ENCODE peak calls at places on chromosomes 12 and 14, in eight cellular contexts. One of them, this sample, is unnamed.
A peak's percentile ranks its signal among the peaks of the same experiment; 100 is the strongest.

GRCh38 chr12:131138638-131139362 is 185.1 kb downstream of the ADGRD1 start:
- DNase-seq in cardiac muscle cell: no peak
- DNase-seq in Caco-2: no peak
- DNase-seq in sigmoid colon: peak; percentile 61
- DNase-seq in astrocyte of the spinal cord: no peak
- DNase-seq in left ventricle myocardium inferior: no peak
- DNase-seq in left lung: no peak
- DNase-seq in endodermal cell: no peak
- DNase-seq in this sample: no peak

GRCh38 chr14:50530358-50530757 is 2.0 kb downstream of the MAP4K5 start:
- DNase-seq in cardiac muscle cell: no peak
- DNase-seq in Caco-2: no peak
- DNase-seq in sigmoid colon: no peak
- DNase-seq in astrocyte of the spinal cord: peak; percentile 52
- DNase-seq in left ventricle myocardium inferior: no peak
- DNase-seq in left lung: no peak
- DNase-seq in endodermal cell: no peak
- DNase-seq in this sample: no peak

GRCh38 chr14:23153891-23154796 is 29.3 kb downstream of the SLC7A8 start:
- DNase-seq in cardiac muscle cell: peak; percentile 97
- DNase-seq in Caco-2: no peak
- DNase-seq in sigmoid colon: peak; percentile 96
- DNase-seq in astrocyte of the spinal cord: no peak
- DNase-seq in left ventricle myocardium inferior: peak; percentile 92
- DNase-seq in left lung: peak; percentile 93
- DNase-seq in endodermal cell: peak; percentile 85
- DNase-seq in this sample: peak; percentile 57

GRCh38 chr12:71780207-71780822 is 25.7 kb downstream of the RAB21 start:
- DNase-seq in cardiac muscle cell: peak; percentile 58
- DNase-seq in Caco-2: peak; percentile 52
- DNase-seq in sigmoid colon: no peak
- DNase-seq in astrocyte of the spinal cord: peak; percentile 46
- DNase-seq in left ventricle myocardium inferior: no peak
- DNase-seq in left lung: no peak
- DNase-seq in endodermal cell: peak; percentile 76
- DNase-seq in this sample: peak; percentile 56

GRCh38 chr12:6526201-6526600 is 8.1 kb upstream of the GAPDH start:
- DNase-seq in cardiac muscle cell: no peak
- DNase-seq in Caco-2: no peak
- DNase-seq in sigmoid colon: no peak
- DNase-seq in astrocyte of the spinal cord: no peak
- DNase-seq in left ventricle myocardium inferior: no peak
- DNase-seq in left lung: no peak
- DNase-seq in endodermal cell: no peak
- DNase-seq in this sample: no peak

GRCh38 chr14:32319368-32320049 is 9.6 kb upstream of the AKAP6 start:
- DNase-seq in cardiac muscle cell: peak; percentile 26
- DNase-seq in Caco-2: no peak
- DNase-seq in sigmoid colon: no peak
- DNase-seq in astrocyte of the spinal cord: no peak
- DNase-seq in left ventricle myocardium inferior: no peak
- DNase-seq in left lung: no peak
- DNase-seq in endodermal cell: no peak
- DNase-seq in this sample: no peak

GRCh38 chr12:31393004-31393550 is 67.1 kb upstream of the SINHCAF start:
- DNase-seq in cardiac muscle cell: no peak
- DNase-seq in Caco-2: no peak
- DNase-seq in sigmoid colon: no peak
- DNase-seq in astrocyte of the spinal cord: no peak
- DNase-seq in left ventricle myocardium inferior: no peak
- DNase-seq in left lung: no peak
- DNase-seq in endodermal cell: peak; percentile 42
- DNase-seq in this sample: no peak

GRCh38 chr12:125882141-125882540 is 816.9 kb downstream of the AACS start:
- DNase-seq in cardiac muscle cell: no peak
- DNase-seq in Caco-2: no peak
- DNase-seq in sigmoid colon: no peak
- DNase-seq in astrocyte of the spinal cord: peak; percentile 17
- DNase-seq in left ventricle myocardium inferior: no peak
- DNase-seq in left lung: no peak
- DNase-seq in endodermal cell: no peak
- DNase-seq in this sample: no peak

GRCh38 chr14:57182760-57183503 is 85.8 kb downstream of the EXOC5 start:
- DNase-seq in cardiac muscle cell: peak; percentile 17
- DNase-seq in Caco-2: peak; percentile 43
- DNase-seq in sigmoid colon: no peak
- DNase-seq in astrocyte of the spinal cord: no peak
- DNase-seq in left ventricle myocardium inferior: no peak
- DNase-seq in left lung: no peak
- DNase-seq in endodermal cell: peak; percentile 78
- DNase-seq in this sample: peak; percentile 71

GRCh38 chr14:24398943-24399801 is at the start of gene NYNRIN:
- DNase-seq in cardiac muscle cell: peak; percentile 79
- DNase-seq in Caco-2: peak; percentile 55
- DNase-seq in sigmoid colon: peak; percentile 82
- DNase-seq in astrocyte of the spinal cord: peak; percentile 24
- DNase-seq in left ventricle myocardium inferior: peak; percentile 78
- DNase-seq in left lung: peak; percentile 55
- DNase-seq in endodermal cell: peak; percentile 85
- DNase-seq in this sample: peak; percentile 8

GRCh38 chr12:64256166-64256800 is 34.2 kb upstream of the KICS2 start:
- DNase-seq in cardiac muscle cell: peak; percentile 81
- DNase-seq in Caco-2: peak; percentile 64
- DNase-seq in sigmoid colon: no peak
- DNase-seq in astrocyte of the spinal cord: peak; percentile 72
- DNase-seq in left ventricle myocardium inferior: no peak
- DNase-seq in left lung: no peak
- DNase-seq in endodermal cell: no peak
- DNase-seq in this sample: peak; percentile 62

GRCh38 chr12:122895757-122896636 is at the start of gene VPS37B:
- DNase-seq in cardiac muscle cell: peak; percentile 92
- DNase-seq in Caco-2: peak; percentile 92
- DNase-seq in sigmoid colon: peak; percentile 91
- DNase-seq in astrocyte of the spinal cord: peak; percentile 85
- DNase-seq in left ventricle myocardium inferior: peak; percentile 83
- DNase-seq in left lung: peak; percentile 80
- DNase-seq in endodermal cell: peak; percentile 93
- DNase-seq in this sample: peak; percentile 42

GRCh38 chr12:48423200-48423599 is 49.2 kb upstream of the ANP32D start:
- DNase-seq in cardiac muscle cell: peak; percentile 34
- DNase-seq in Caco-2: no peak
- DNase-seq in sigmoid colon: no peak
- DNase-seq in astrocyte of the spinal cord: no peak
- DNase-seq in left ventricle myocardium inferior: no peak
- DNase-seq in left lung: no peak
- DNase-seq in endodermal cell: no peak
- DNase-seq in this sample: no peak

GRCh38 chr12:92199846-92200576 is 54.4 kb upstream of the BTG1 start:
- DNase-seq in cardiac muscle cell: peak; percentile 60
- DNase-seq in Caco-2: no peak
- DNase-seq in sigmoid colon: no peak
- DNase-seq in astrocyte of the spinal cord: peak; percentile 39
- DNase-seq in left ventricle myocardium inferior: no peak
- DNase-seq in left lung: no peak
- DNase-seq in endodermal cell: no peak
- DNase-seq in this sample: no peak

GRCh38 chr14:21066882-21067502 is 3.1 kb upstream of the ARHGEF40 start:
- DNase-seq in cardiac muscle cell: no peak
- DNase-seq in Caco-2: peak; percentile 40
- DNase-seq in sigmoid colon: no peak
- DNase-seq in astrocyte of the spinal cord: no peak
- DNase-seq in left ventricle myocardium inferior: no peak
- DNase-seq in left lung: no peak
- DNase-seq in endodermal cell: no peak
- DNase-seq in this sample: peak; percentile 45

GRCh38 chr14:21069388-21070082 is 569 bp upstream of the ARHGEF40 start:
- DNase-seq in cardiac muscle cell: peak; percentile 71
- DNase-seq in Caco-2: peak; percentile 17
- DNase-seq in sigmoid colon: no peak
- DNase-seq in astrocyte of the spinal cord: peak; percentile 41
- DNase-seq in left ventricle myocardium inferior: peak; percentile 61
- DNase-seq in left lung: no peak
- DNase-seq in endodermal cell: peak; percentile 86
- DNase-seq in this sample: peak; percentile 54

GRCh38 chr14:21070083-21070609 is at the start of gene ARHGEF40:
- DNase-seq in cardiac muscle cell: peak; percentile 66
- DNase-seq in Caco-2: peak; percentile 66
- DNase-seq in sigmoid colon: no peak
- DNase-seq in astrocyte of the spinal cord: peak; percentile 47
- DNase-seq in left ventricle myocardium inferior: peak; percentile 79
- DNase-seq in left lung: no peak
- DNase-seq in endodermal cell: peak; percentile 86
- DNase-seq in this sample: peak; percentile 71

GRCh38 chr14:21070610-21071224 is 613 bp downstream of the ARHGEF40 start:
- DNase-seq in cardiac muscle cell: peak; percentile 60
- DNase-seq in Caco-2: peak; percentile 52
- DNase-seq in sigmoid colon: no peak
- DNase-seq in astrocyte of the spinal cord: peak; percentile 67
- DNase-seq in left ventricle myocardium inferior: peak; percentile 59
- DNase-seq in left lung: no peak
- DNase-seq in endodermal cell: peak; percentile 93
- DNase-seq in this sample: peak; percentile 48

DNA sequence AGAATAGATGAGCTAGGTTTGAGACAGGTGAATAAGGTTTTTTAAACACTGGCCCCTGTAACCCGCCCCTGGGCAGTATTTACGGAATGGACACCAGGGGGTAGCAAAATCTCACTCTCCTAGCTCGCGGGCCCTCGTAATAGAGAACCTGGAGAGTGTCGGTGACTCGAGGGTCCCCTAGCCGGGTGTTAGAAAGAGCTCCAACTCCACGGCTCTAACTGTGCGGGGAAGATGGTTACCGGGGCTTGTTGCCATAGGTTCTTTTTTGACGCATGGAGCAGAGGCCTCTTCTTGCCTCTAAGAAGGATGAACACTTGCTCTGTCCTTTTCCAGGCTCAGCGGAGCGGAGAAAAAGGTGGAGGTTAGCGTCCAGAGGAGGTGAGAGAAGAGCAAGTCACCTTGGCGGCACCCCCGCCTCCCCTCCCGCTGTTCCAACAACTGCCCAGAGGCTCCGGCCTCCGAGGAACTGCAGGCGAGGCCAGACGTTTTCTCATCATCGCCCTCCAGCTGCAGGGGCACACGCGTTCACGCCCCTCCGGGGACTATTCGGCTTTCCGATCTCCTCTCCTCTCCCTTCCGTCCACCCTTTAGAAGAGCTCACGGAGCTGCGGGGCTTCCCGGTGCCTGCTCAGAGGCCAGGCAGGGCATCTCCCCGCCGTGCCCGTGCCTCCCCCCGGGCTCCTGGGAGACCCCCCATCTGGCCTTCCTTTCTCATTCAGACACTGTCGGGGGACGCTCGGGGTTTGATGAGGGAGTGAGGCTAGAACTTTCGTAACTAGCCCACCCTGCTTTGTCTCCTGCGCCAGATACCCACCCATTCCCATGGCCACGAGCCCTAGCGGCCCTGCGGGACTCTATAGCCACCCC is 1.4 kb upstream of the ARHGEF40 start:
- DNase-seq in cardiac muscle cell: peak; percentile 63
- DNase-seq in Caco-2: peak; percentile 79
- DNase-seq in sigmoid colon: peak; percentile 83
- DNase-seq in astrocyte of the spinal cord: peak; percentile 57
- DNase-seq in left ventricle myocardium inferior: peak; percentile 47
- DNase-seq in left lung: no peak
- DNase-seq in endodermal cell: peak; percentile 82
- DNase-seq in this sample: peak; percentile 76
- H3K4me3 ChIP-seq in cardiac muscle cell: peak overlapping the region; percentile 85
- H3K4me3 ChIP-seq in Caco-2: peak overlapping the region; percentile 76
- H3K4me3 ChIP-seq in sigmoid colon: peak overlapping the region; percentile 61
- H3K4me3 ChIP-seq in astrocyte of the spinal cord: peak overlapping the region; percentile 86
- H3K4me3 ChIP-seq in left ventricle myocardium inferior: peak overlapping the region; percentile 88
- H3K4me3 ChIP-seq in left lung: peak overlapping the region; percentile 74
- H3K4me3 ChIP-seq in endodermal cell: peak overlapping the region; percentile 83
- H3K4me3 ChIP-seq in this sample: no peak overlapping the region

GRCh38 chr14:59438148-59438766 is 26.9 kb downstream of the GPR135 start:
- DNase-seq in cardiac muscle cell: peak; percentile 88
- DNase-seq in Caco-2: no peak
- DNase-seq in sigmoid colon: no peak
- DNase-seq in astrocyte of the spinal cord: peak; percentile 80
- DNase-seq in left ventricle myocardium inferior: no peak
- DNase-seq in left lung: no peak
- DNase-seq in endodermal cell: no peak
- DNase-seq in this sample: no peak
- H3K4me3 ChIP-seq in cardiac muscle cell: no peak overlapping the region
- H3K4me3 ChIP-seq in Caco-2: no peak overlapping the region
- H3K4me3 ChIP-seq in sigmoid colon: no peak overlapping the region
- H3K4me3 ChIP-seq in astrocyte of the spinal cord: no peak overlapping the region
- H3K4me3 ChIP-seq in left ventricle myocardium inferior: no peak overlapping the region
- H3K4me3 ChIP-seq in left lung: no peak overlapping the region
- H3K4me3 ChIP-seq in endodermal cell: no peak overlapping the region
- H3K4me3 ChIP-seq in this sample: no peak overlapping the region

DNA sequence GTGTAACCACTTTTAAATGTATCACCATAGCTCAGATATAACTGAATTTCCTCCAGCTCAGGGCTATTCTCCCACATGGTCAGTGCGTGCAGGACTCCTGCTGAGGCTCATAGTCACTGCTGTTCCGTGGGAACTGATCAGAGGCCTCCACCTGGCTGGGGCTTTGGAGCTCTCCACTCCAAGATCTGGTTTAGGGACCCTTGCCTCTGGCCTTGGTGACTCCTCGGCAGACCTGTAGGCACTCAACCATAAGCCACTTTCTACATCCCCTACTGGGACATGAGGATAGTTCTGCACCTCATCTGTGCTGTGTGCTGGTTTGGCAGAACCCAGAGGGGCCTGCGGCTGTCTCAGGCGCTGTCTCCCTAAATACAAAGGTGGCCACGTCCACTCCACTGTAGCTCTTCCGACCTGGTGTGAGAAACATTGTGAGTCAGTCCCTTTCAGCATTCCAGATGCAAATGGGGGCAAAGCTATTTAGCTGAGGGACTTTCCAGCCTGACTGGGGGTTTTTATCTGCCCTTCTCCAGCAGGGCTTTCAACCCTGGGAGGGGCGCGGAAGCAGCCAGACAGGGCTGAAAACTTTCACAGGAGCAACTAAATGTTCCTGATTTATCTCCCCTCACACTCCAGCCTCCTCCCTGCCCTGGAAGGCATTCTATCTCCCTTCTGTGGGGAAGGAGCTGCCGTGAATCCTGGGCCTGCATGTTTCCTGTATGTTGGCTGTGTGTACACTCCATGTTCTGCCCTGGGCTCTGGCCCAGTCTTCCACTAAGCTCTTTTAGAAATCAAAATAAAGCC is 218.3 kb upstream of the DAAM1 start:
- DNase-seq in cardiac muscle cell: peak; percentile 44
- DNase-seq in Caco-2: no peak
- DNase-seq in sigmoid colon: no peak
- DNase-seq in astrocyte of the spinal cord: peak; percentile 33
- DNase-seq in left ventricle myocardium inferior: no peak
- DNase-seq in left lung: no peak
- DNase-seq in endodermal cell: peak; percentile 79
- DNase-seq in this sample: no peak
- H3K4me3 ChIP-seq in cardiac muscle cell: no peak overlapping the region
- H3K4me3 ChIP-seq in Caco-2: no peak overlapping the region
- H3K4me3 ChIP-seq in sigmoid colon: no peak overlapping the region
- H3K4me3 ChIP-seq in astrocyte of the spinal cord: no peak overlapping the region
- H3K4me3 ChIP-seq in left ventricle myocardium inferior: no peak overlapping the region
- H3K4me3 ChIP-seq in left lung: no peak overlapping the region
- H3K4me3 ChIP-seq in endodermal cell: peak overlapping the region; percentile 16
- H3K4me3 ChIP-seq in this sample: no peak overlapping the region

DNA sequence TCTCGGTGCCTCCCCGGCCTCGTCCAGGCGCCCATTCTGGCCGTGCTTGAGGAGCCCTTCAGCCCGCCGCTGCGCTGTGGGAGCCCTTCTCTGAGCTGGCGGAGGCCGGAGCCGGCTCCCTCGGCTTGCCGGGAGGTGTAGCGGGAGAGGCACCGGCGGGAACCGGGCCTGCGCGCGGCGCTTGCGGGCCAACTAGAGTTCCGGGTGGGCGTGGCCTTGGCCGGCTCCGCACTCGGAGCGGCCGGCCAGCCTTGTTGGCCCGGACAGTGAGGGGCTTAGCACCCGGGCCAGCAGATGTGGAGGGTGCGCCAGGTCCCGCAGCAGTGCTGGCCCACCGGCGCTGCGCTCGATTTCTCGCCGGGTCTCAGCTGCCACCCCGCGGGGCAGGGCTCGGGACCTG is 168.7 kb upstream of the RPL10L start:
- DNase-seq in cardiac muscle cell: no peak
- DNase-seq in Caco-2: no peak
- DNase-seq in sigmoid colon: peak; percentile 52
- DNase-seq in astrocyte of the spinal cord: no peak
- DNase-seq in left ventricle myocardium inferior: no peak
- DNase-seq in left lung: no peak
- DNase-seq in endodermal cell: peak; percentile 49
- DNase-seq in this sample: no peak
- H3K4me3 ChIP-seq in cardiac muscle cell: no peak overlapping the region
- H3K4me3 ChIP-seq in Caco-2: no peak overlapping the region
- H3K4me3 ChIP-seq in sigmoid colon: no peak overlapping the region
- H3K4me3 ChIP-seq in astrocyte of the spinal cord: no peak overlapping the region
- H3K4me3 ChIP-seq in left ventricle myocardium inferior: no peak overlapping the region
- H3K4me3 ChIP-seq in left lung: no peak overlapping the region
- H3K4me3 ChIP-seq in endodermal cell: no peak overlapping the region
- H3K4me3 ChIP-seq in this sample: no peak overlapping the region